ENCODE peak calls at places on chromosomes 4 and X, in nine cellular contexts. One of them, this sample, is unnamed. For H3K4me1, the result is how much of the 10 kb centered on the place peaks cover.

GRCh38 chrX:120560405-120560841 is 339 bp downstream of the CUL4B start:
- DNase-seq in upper lobe of right lung: no peak
- DNase-seq in GM23338: no peak
- DNase-seq in heart right ventricle: no peak
- DNase-seq in iPS DF 6.9: no peak
- DNase-seq in A549: no peak
- DNase-seq in colonic mucosa: peak
- DNase-seq in OCI-LY7: peak
- DNase-seq in aorta: no peak
- DNase-seq in this sample: no peak

GRCh38 chrX:75746891-75747639 is 38.0 kb downstream of the MAGEE2 start:
- DNase-seq in upper lobe of right lung: peak
- DNase-seq in aorta: peak
- DNase-seq in GM23338: peak
- DNase-seq in colonic mucosa: peak
- DNase-seq in heart right ventricle: peak
- DNase-seq in A549: peak
- DNase-seq in iPS DF 6.9: no peak
- DNase-seq in OCI-LY7: peak
- DNase-seq in this sample: no peak

GRCh38 chrX:103722505-103722904 is 11.8 kb downstream of the TMEM31 start:
- DNase-seq in OCI-LY7: no peak
- DNase-seq in iPS DF 6.9: no peak
- DNase-seq in GM23338: no peak
- DNase-seq in aorta: no peak
- DNase-seq in heart right ventricle: no peak
- DNase-seq in colonic mucosa: no peak
- DNase-seq in upper lobe of right lung: no peak
- DNase-seq in A549: no peak
- DNase-seq in this sample: no peak

GRCh38 chr4:128553665-128554515 is 255.6 kb upstream of the JADE1 start:
- DNase-seq in A549: no peak
- DNase-seq in OCI-LY7: no peak
- DNase-seq in heart right ventricle: no peak
- DNase-seq in GM23338: no peak
- DNase-seq in upper lobe of right lung: no peak
- DNase-seq in iPS DF 6.9: no peak
- DNase-seq in colonic mucosa: no peak
- DNase-seq in aorta: no peak
- DNase-seq in this sample: no peak

GRCh38 chr4:37735578-37735977 is 49.4 kb upstream of the RELL1 start:
- DNase-seq in colonic mucosa: no peak
- DNase-seq in OCI-LY7: no peak
- DNase-seq in iPS DF 6.9: no peak
- DNase-seq in aorta: no peak
- DNase-seq in heart right ventricle: no peak
- DNase-seq in A549: no peak
- DNase-seq in upper lobe of right lung: no peak
- DNase-seq in GM23338: no peak
- DNase-seq in this sample: peak

GRCh38 chrX:16185725-16186136 is 18.4 kb downstream of the MAGEB17 start:
- DNase-seq in GM23338: no peak
- DNase-seq in aorta: no peak
- DNase-seq in upper lobe of right lung: no peak
- DNase-seq in iPS DF 6.9: no peak
- DNase-seq in A549: peak
- DNase-seq in heart right ventricle: no peak
- DNase-seq in OCI-LY7: no peak
- DNase-seq in colonic mucosa: no peak
- DNase-seq in this sample: no peak

GRCh38 chr4:184648220-184649025 is 824 bp downstream of the CASP3 start:
- DNase-seq in GM23338: peak
- DNase-seq in iPS DF 6.9: no peak
- DNase-seq in aorta: peak
- DNase-seq in heart right ventricle: peak
- DNase-seq in colonic mucosa: peak
- DNase-seq in A549: peak
- DNase-seq in OCI-LY7: peak
- DNase-seq in upper lobe of right lung: peak
- DNase-seq in this sample: peak

GRCh38 chrX:54747713-54748393 is 50.2 kb downstream of the ITIH6 start:
- DNase-seq in heart right ventricle: no peak
- DNase-seq in OCI-LY7: no peak
- DNase-seq in colonic mucosa: no peak
- DNase-seq in aorta: no peak
- DNase-seq in upper lobe of right lung: no peak
- DNase-seq in GM23338: no peak
- DNase-seq in A549: no peak
- DNase-seq in iPS DF 6.9: no peak
- DNase-seq in this sample: no peak

GRCh38 chrX:102712967-102713677 is 874 bp downstream of the GPRASP2 start:
- DNase-seq in heart right ventricle: peak
- DNase-seq in upper lobe of right lung: peak
- DNase-seq in A549: peak
- DNase-seq in OCI-LY7: no peak
- DNase-seq in colonic mucosa: peak
- DNase-seq in aorta: no peak
- DNase-seq in iPS DF 6.9: no peak
- DNase-seq in GM23338: peak
- DNase-seq in this sample: no peak

GRCh38 chr4:173243917-173244658 is 75.5 kb downstream of the GALNT7 start:
- DNase-seq in aorta: no peak
- DNase-seq in GM23338: no peak
- DNase-seq in OCI-LY7: no peak
- DNase-seq in heart right ventricle: no peak
- DNase-seq in colonic mucosa: no peak
- DNase-seq in upper lobe of right lung: no peak
- DNase-seq in iPS DF 6.9: no peak
- DNase-seq in A549: no peak
- DNase-seq in this sample: no peak

GRCh38 chr4:83139514-83140156 is 25.1 kb upstream of the PLAC8 start:
- DNase-seq in heart right ventricle: no peak
- DNase-seq in GM23338: no peak
- DNase-seq in colonic mucosa: no peak
- DNase-seq in iPS DF 6.9: no peak
- DNase-seq in OCI-LY7: no peak
- DNase-seq in A549: no peak
- DNase-seq in aorta: no peak
- DNase-seq in upper lobe of right lung: no peak
- DNase-seq in this sample: no peak

GRCh38 chr4:95672811-95673210 is 124.0 kb upstream of the UNC5C start:
- DNase-seq in upper lobe of right lung: no peak
- DNase-seq in aorta: no peak
- DNase-seq in GM23338: no peak
- DNase-seq in iPS DF 6.9: no peak
- DNase-seq in A549: no peak
- DNase-seq in heart right ventricle: no peak
- DNase-seq in OCI-LY7: no peak
- DNase-seq in colonic mucosa: no peak
- DNase-seq in this sample: no peak

GRCh38 chrX:154376768-154377167 is 2.3 kb upstream of the EMD start:
- DNase-seq in A549: no peak
- DNase-seq in OCI-LY7: no peak
- DNase-seq in heart right ventricle: no peak
- DNase-seq in GM23338: no peak
- DNase-seq in aorta: no peak
- DNase-seq in iPS DF 6.9: no peak
- DNase-seq in colonic mucosa: no peak
- DNase-seq in upper lobe of right lung: peak
- DNase-seq in this sample: no peak

GRCh38 chr4:52572936-52573485 is 86.1 kb downstream of the USP46 start:
- DNase-seq in iPS DF 6.9: no peak
- DNase-seq in upper lobe of right lung: no peak
- DNase-seq in aorta: no peak
- DNase-seq in heart right ventricle: no peak
- DNase-seq in colonic mucosa: no peak
- DNase-seq in OCI-LY7: no peak
- DNase-seq in A549: no peak
- DNase-seq in GM23338: no peak
- DNase-seq in this sample: no peak

GRCh38 chr4:118270492-118270891 is 82.3 kb downstream of the PRSS12 start:
- DNase-seq in iPS DF 6.9: no peak
- DNase-seq in heart right ventricle: no peak
- DNase-seq in GM23338: peak
- DNase-seq in aorta: no peak
- DNase-seq in OCI-LY7: peak
- DNase-seq in colonic mucosa: no peak
- DNase-seq in A549: peak
- DNase-seq in upper lobe of right lung: no peak
- DNase-seq in this sample: no peak

GRCh38 chrX:87338510-87338909 is 179.1 kb upstream of the KLHL4 start:
- DNase-seq in colonic mucosa: no peak
- DNase-seq in upper lobe of right lung: no peak
- DNase-seq in OCI-LY7: peak
- DNase-seq in GM23338: peak
- DNase-seq in iPS DF 6.9: no peak
- DNase-seq in aorta: no peak
- DNase-seq in A549: peak
- DNase-seq in heart right ventricle: no peak
- DNase-seq in this sample: no peak

GRCh38 chr4:38128478-38129451 is 168.6 kb downstream of the PTTG2 start:
- DNase-seq in iPS DF 6.9: peak
- DNase-seq in OCI-LY7: no peak
- DNase-seq in colonic mucosa: peak
- DNase-seq in A549: no peak
- DNase-seq in heart right ventricle: no peak
- DNase-seq in GM23338: peak
- DNase-seq in aorta: no peak
- DNase-seq in upper lobe of right lung: no peak
- DNase-seq in this sample: no peak

DNA sequence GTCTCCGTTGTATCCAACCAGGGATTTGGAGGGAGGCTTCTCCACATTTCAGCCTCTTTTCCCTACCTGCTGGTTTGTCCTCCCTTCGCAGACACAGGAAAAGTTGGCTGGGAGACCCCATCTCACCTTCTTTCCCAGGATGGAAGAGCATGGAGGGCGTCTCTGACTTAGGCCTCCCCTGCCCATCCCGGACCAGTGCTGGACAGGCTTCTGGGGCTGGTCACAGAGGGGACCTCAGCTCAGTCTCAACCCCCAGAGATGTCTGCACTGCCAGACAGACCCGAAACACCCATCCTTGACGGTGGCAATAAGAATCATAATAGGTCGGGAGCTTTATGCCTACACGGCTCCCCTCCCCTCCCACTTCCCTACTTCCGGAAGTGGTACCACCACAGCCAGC is 1.6 kb downstream of the WFS1 start:
- DNase-seq in A549: no peak
- DNase-seq in OCI-LY7: no peak
- DNase-seq in heart right ventricle: no peak
- DNase-seq in colonic mucosa: no peak
- DNase-seq in upper lobe of right lung: no peak
- DNase-seq in GM23338: no peak
- DNase-seq in iPS DF 6.9: no peak
- DNase-seq in aorta: no peak
- DNase-seq in this sample: peak
- H3K4me1 ChIP-seq in A549: under half
- H3K4me1 ChIP-seq in OCI-LY7: half or more
- H3K4me1 ChIP-seq in heart right ventricle: under half
- H3K4me1 ChIP-seq in colonic mucosa: under half
- H3K4me1 ChIP-seq in upper lobe of right lung: under half
- H3K4me1 ChIP-seq in GM23338: under half
- H3K4me1 ChIP-seq in iPS DF 6.9: under half
- H3K4me1 ChIP-seq in aorta: under half
- H3K4me1 ChIP-seq in this sample: under half

GRCh38 chrX:149721778-149722177 is 9.9 kb downstream of the MAGEA11 start:
- DNase-seq in aorta: no peak
- DNase-seq in heart right ventricle: no peak
- DNase-seq in iPS DF 6.9: no peak
- DNase-seq in OCI-LY7: no peak
- DNase-seq in colonic mucosa: no peak
- DNase-seq in upper lobe of right lung: no peak
- DNase-seq in A549: no peak
- DNase-seq in GM23338: no peak
- DNase-seq in this sample: no peak
- H3K4me1 ChIP-seq in aorta: under half
- H3K4me1 ChIP-seq in heart right ventricle: under half
- H3K4me1 ChIP-seq in iPS DF 6.9: under half
- H3K4me1 ChIP-seq in OCI-LY7: under half
- H3K4me1 ChIP-seq in colonic mucosa: under half
- H3K4me1 ChIP-seq in upper lobe of right lung: under half
- H3K4me1 ChIP-seq in A549: under half
- H3K4me1 ChIP-seq in GM23338: under half
- H3K4me1 ChIP-seq in this sample: under half

DNA sequence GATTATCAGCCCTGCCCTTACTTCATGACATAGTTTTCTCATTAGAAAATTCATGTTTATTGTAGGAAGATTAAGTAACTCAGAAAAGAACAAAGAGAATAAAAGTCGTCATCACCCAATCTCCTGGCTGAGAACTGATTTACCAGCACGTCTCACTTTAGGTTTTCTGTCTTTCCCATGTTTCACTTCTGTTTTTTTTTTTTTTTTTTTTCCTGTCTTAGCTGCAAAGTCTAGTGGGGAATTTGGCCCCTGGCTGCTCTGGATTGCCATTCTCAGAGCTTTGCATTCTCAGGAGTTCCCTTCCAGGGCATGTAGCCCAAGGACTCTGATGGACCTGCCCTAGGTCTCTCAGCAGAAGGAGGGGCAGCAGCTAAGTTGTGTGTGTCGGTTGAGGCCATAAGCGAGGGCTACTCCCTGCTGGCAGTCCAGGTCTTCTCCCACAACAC is 57.8 kb downstream of the TMEM131L start:
- DNase-seq in iPS DF 6.9: no peak
- DNase-seq in GM23338: no peak
- DNase-seq in A549: no peak
- DNase-seq in aorta: no peak
- DNase-seq in OCI-LY7: no peak
- DNase-seq in upper lobe of right lung: no peak
- DNase-seq in colonic mucosa: peak
- DNase-seq in heart right ventricle: no peak
- DNase-seq in this sample: no peak
- H3K4me1 ChIP-seq in iPS DF 6.9: under half
- H3K4me1 ChIP-seq in GM23338: under half
- H3K4me1 ChIP-seq in A549: under half
- H3K4me1 ChIP-seq in aorta: under half
- H3K4me1 ChIP-seq in OCI-LY7: half or more
- H3K4me1 ChIP-seq in upper lobe of right lung: under half
- H3K4me1 ChIP-seq in colonic mucosa: under half
- H3K4me1 ChIP-seq in heart right ventricle: under half
- H3K4me1 ChIP-seq in this sample: half or more

DNA sequence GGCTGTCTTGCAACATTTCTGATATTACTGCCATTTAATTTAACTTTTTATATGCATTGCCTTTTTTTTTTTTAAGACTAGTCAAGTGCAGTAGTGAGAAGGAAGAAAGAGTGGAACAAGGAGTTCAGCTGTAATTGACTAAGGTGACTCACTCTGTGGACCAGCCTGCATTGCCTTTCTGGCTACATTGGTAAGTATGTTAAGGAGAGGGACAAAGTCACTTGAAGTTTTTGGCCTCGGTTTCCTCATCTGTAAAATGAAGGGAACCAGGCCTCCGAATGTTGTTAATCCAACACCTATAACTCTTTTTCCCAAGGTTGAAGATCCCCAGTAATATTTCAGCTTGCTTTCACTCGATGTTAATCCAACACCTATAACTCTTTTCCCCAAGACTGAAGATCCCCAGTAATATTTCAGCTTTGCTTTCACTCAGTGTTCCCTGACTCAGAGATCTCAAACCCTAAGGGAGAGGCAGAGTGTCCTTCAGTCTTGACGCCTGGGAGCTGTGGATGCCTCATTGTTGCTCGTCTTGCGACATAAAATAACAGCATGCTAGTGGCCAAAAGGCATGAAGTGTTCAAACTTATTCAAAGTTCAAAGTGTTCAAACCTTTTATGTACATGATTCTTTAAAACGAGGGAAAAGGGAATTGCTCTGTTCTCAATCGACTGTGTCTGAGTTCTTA is 102.0 kb downstream of the SORBS2 start:
- DNase-seq in upper lobe of right lung: no peak
- DNase-seq in OCI-LY7: no peak
- DNase-seq in heart right ventricle: no peak
- DNase-seq in iPS DF 6.9: no peak
- DNase-seq in aorta: no peak
- DNase-seq in A549: no peak
- DNase-seq in colonic mucosa: no peak
- DNase-seq in GM23338: no peak
- DNase-seq in this sample: no peak
- H3K4me1 ChIP-seq in upper lobe of right lung: under half
- H3K4me1 ChIP-seq in OCI-LY7: under half
- H3K4me1 ChIP-seq in heart right ventricle: under half
- H3K4me1 ChIP-seq in iPS DF 6.9: under half
- H3K4me1 ChIP-seq in aorta: under half
- H3K4me1 ChIP-seq in A549: under half
- H3K4me1 ChIP-seq in colonic mucosa: under half
- H3K4me1 ChIP-seq in GM23338: under half
- H3K4me1 ChIP-seq in this sample: under half